ENCODE peak calls at places on chromosomes 4 and X, in six cellular contexts. D is choroid plexus epithelial cell, Z is right lobe of liver, G is breast epithelium, V is fibroblast of villous mesenchyme, W is AG04450. I is an unnamed sample.
A peak's percentile ranks its signal among the peaks of the same experiment; 100 is the strongest.

GRCh38 chr4:39621582-39621981 is 17.1 kb downstream of the SMIM14 start:
- DNase-seq in D (peak; percentile 76), Z (peak; percentile 61), G (no peak), V (peak; percentile 91), W (no peak), I (no peak)

GRCh38 chr4:38050560-38051350 is 90.6 kb downstream of the PTTG2 start:
- DNase-seq in D (peak; percentile 30), Z (no peak), G (no peak), V (peak; percentile 76), W (no peak), I (no peak)

GRCh38 chr4:8585186-8585585 is 5.0 kb downstream of the GPR78 start:
- DNase-seq in D (no peak), Z (no peak), G (no peak), V (no peak), W (no peak), I (no peak)

GRCh38 chr4:58566260-58566659 is 1456.1 kb upstream of the IGFBP7 start:
- DNase-seq in D (no peak), Z (no peak), G (no peak), V (no peak), W (no peak), I (no peak)

GRCh38 chr4:40484346-40484745 is 145.3 kb downstream of the RBM47 start:
- DNase-seq in D (no peak), Z (no peak), G (no peak), V (no peak), W (no peak), I (no peak)

GRCh38 chrX:119236599-119237525 is 777 bp downstream of the PGRMC1 start:
- DNase-seq in D (peak; percentile 65), Z (peak; percentile 48), G (no peak), V (peak; percentile 54), W (peak; percentile 27), I (no peak)

GRCh38 chr4:3673176-3673575 is 93.0 kb upstream of the ADRA2C start:
- DNase-seq in D (no peak), Z (no peak), G (no peak), V (no peak), W (no peak), I (no peak)

GRCh38 chrX:25597561-25597960 is 540.6 kb upstream of the MAGEB18 start:
- DNase-seq in D (peak; percentile 27), Z (no peak), G (no peak), V (no peak), W (no peak), I (no peak)

GRCh38 chrX:1026263-1027015 is 186.0 kb downstream of the CRLF2 start:
- DNase-seq in D (no peak), Z (no peak), G (no peak), V (no peak), W (no peak), I (no peak)

GRCh38 chrX:56783996-56784620 is 55.1 kb downstream of the NBDY start:
- DNase-seq in D (no peak), Z (peak; percentile 12), G (no peak), V (no peak), W (no peak), I (no peak)

GRCh38 chr4:6282247-6282646 is 12.6 kb downstream of the WFS1 start:
- DNase-seq in D (peak; percentile 58), Z (no peak), G (no peak), V (peak; percentile 78), W (no peak), I (no peak)

GRCh38 chrX:151711787-151712186 is 4.0 kb upstream of the FATE1 start:
- DNase-seq in D (no peak), Z (no peak), G (no peak), V (no peak), W (no peak), I (peak; percentile 14)

GRCh38 chr4:21512351-21512750 is 436.2 kb downstream of the KCNIP4 start:
- DNase-seq in D (peak; percentile 85), Z (no peak), G (no peak), V (peak; percentile 63), W (no peak), I (no peak)

GRCh38 chr4:80036949-80037348 is 36.1 kb downstream of the ANTXR2 start:
- DNase-seq in D (peak; percentile 95), Z (no peak), G (no peak), V (peak; percentile 94), W (peak; percentile 45), I (no peak)

GRCh38 chr4:28269426-28269825 is 1408.8 kb downstream of the STIM2 start:
- DNase-seq in D (no peak), Z (no peak), G (no peak), V (no peak), W (no peak), I (no peak)

GRCh38 chrX:20325786-20326388 is 59.2 kb upstream of the RPS6KA3 start:
- DNase-seq in D (no peak), Z (no peak), G (no peak), V (no peak), W (no peak), I (no peak)

GRCh38 chrX:8851487-8851886 is 50.3 kb upstream of the FAM9A start:
- DNase-seq in D (peak; percentile 25), Z (no peak), G (no peak), V (no peak), W (no peak), I (no peak)

GRCh38 chr4:90950385-90950841 is 823.2 kb downstream of the CCSER1 start:
- DNase-seq in D (peak; percentile 48), Z (no peak), G (no peak), V (no peak), W (no peak), I (peak; percentile 85)

GRCh38 chr4:2934077-2934812 is 29.0 kb downstream of the NOP14 start:
- DNase-seq in D (peak; percentile 49), Z (peak; percentile 61), G (peak; percentile 75), V (peak; percentile 72), W (no peak), I (no peak)

GRCh38 chr4:107034982-107035710 is 967 bp downstream of the DKK2 start:
- DNase-seq in D (peak; percentile 46), Z (peak; percentile 22), G (no peak), V (peak; percentile 23), W (no peak), I (no peak)

GRCh38 chr4:118917582-118917981 is 28.9 kb downstream of the SYNPO2 start:
- DNase-seq in D (peak; percentile 31), Z (no peak), G (no peak), V (no peak), W (no peak), I (no peak)

GRCh38 chr4:143286733-143287570 is 49.7 kb upstream of the GAB1 start:
- DNase-seq in D (peak; percentile 80), Z (no peak), G (no peak), V (peak; percentile 48), W (peak; percentile 20), I (no peak)

GRCh38 chr4:169720529-169720928 is 37.2 kb downstream of the HPF1 start:
- DNase-seq in D (no peak), Z (no peak), G (no peak), V (no peak), W (no peak), I (no peak)

GRCh38 chr4:4680758-4681157 is 138.9 kb upstream of the STX18 start:
- DNase-seq in D (no peak), Z (no peak), G (no peak), V (no peak), W (no peak), I (no peak)

GRCh38 chr4:26310264-26310663 is 10.6 kb upstream of the RBPJ start:
- DNase-seq in D (no peak), Z (no peak), G (no peak), V (no peak), W (no peak), I (no peak)

GRCh38 chr4:39237179-39237578 is 54.9 kb downstream of the WDR19 start:
- DNase-seq in D (peak; percentile 17), Z (no peak), G (no peak), V (no peak), W (no peak), I (no peak)

GRCh38 chr4:65791807-65792308 is 121.6 kb upstream of the EPHA5 start:
- DNase-seq in D (peak; percentile 33), Z (no peak), G (no peak), V (no peak), W (no peak), I (no peak)

GRCh38 chr4:81811562-81812293 is 340.0 kb upstream of the RASGEF1B start:
- DNase-seq in D (no peak), Z (no peak), G (no peak), V (no peak), W (no peak), I (no peak)

DNA sequence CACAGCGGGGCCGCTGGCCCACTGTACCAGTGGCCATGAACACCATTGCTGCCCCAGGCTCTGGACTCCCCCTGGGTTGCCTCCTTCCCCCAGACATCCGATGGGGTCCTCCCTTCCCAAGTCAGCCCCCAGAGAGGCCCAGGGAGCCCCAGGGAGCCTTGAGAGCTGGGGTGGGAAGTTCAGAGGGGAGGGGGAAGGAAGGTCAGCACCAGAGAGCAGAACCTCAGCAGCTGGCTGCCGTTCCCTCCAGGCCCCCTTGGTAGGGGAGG is 464 bp upstream of the ARHGAP4 start:
- DNase-seq in D (no peak), Z (no peak), G (no peak), V (no peak), W (no peak), I (no peak)
- H3K4me3 ChIP-seq in D (no peak overlapping the region), Z (no peak overlapping the region), G (peak overlapping the region; percentile 49), V (no peak overlapping the region), W (no peak overlapping the region), I (no peak overlapping the region)

GRCh38 chr4:121697626-121698025 is 846 bp upstream of the ANXA5 start:
- DNase-seq in D (no peak), Z (no peak), G (no peak), V (no peak), W (no peak), I (no peak)

GRCh38 chr4:121696641-121697461 is at the start of gene ANXA5:
- DNase-seq in D (peak; percentile 93), Z (peak; percentile 93), G (peak; percentile 84), V (peak; percentile 91), W (peak; percentile 72), I (no peak)

GRCh38 chr4:121693450-121693849 is 3.3 kb downstream of the ANXA5 start:
- DNase-seq in D (no peak), Z (no peak), G (no peak), V (no peak), W (no peak), I (no peak)

GRCh38 chr4:121698119-121698732 is 1.4 kb upstream of the ANXA5 start:
- DNase-seq in D (no peak), Z (no peak), G (no peak), V (no peak), W (no peak), I (no peak)

GRCh38 chr4:121696140-121696640 is 590 bp downstream of the ANXA5 start:
- DNase-seq in D (peak; percentile 87), Z (peak; percentile 84), G (peak; percentile 60), V (peak; percentile 89), W (peak; percentile 64), I (no peak)
- TF ChIP-seq CTCF in D (peak; percentile 51), Z (no peak), G (no peak), V (peak; percentile 28), W (peak; percentile 27), I (peak; percentile 38)

GRCh38 chr4:55876387-55876786 is 22.9 kb downstream of the EXOC1 start:
- DNase-seq in D (peak; percentile 47), Z (no peak), G (no peak), V (no peak), W (no peak), I (no peak)
- H3K4me3 ChIP-seq in D (no peak overlapping the region), Z (no peak overlapping the region), G (no peak overlapping the region), V (no peak overlapping the region), W (no peak overlapping the region), I (no peak overlapping the region)

DNA sequence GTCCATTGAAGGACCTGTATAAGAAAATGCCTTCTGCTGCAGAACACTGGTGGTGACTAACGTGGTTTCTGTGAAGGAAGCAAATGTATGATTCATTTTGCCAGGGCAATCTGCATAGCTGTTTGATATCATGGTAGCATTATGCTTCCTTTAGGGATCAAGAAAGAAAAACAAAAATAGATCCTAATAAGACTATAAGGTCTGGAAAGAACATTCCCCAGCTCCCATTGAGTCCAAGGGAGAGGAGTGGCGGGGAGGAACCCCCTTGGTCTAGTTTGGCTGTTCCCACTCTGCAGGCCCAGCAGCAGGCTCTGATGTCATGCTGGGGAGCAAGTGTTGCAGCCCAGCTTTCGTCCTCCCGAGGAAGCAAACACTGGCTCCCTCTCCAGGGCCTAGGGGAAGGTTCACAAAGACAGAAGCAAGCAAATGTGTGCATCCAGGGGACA is 154.5 kb upstream of the GALNT7 start:
- DNase-seq in D (peak; percentile 82), Z (no peak), G (no peak), V (no peak), W (no peak), I (no peak)
- TF ChIP-seq CTCF in D (peak; percentile 77), Z (no peak), G (no peak), V (no peak), W (peak; percentile 47), I (peak; percentile 13)

I was measured in LNCaP clone FGC.